ENCODE peak calls at places on chromosomes 3 and 15, in four cellular contexts. X is left ventricle myocardium inferior; A is CD8-positive, alpha-beta T cell; V is heart left ventricle. G is an unnamed sample.

GRCh38 chr15:71809346-71809745 is 1.0 kb upstream of the NR2E3 start:
- DNase-seq in X (no peak), A (no peak), V (no peak), G (no peak)

GRCh38 chr3:60760145-60760544 is 491.1 kb downstream of the FHIT start:
- DNase-seq in X (no peak), A (no peak), V (no peak), G (no peak)

GRCh38 chr3:31610700-31611275 is 78.1 kb downstream of the STT3B start:
- DNase-seq in X (no peak), A (no peak), V (no peak), G (peak; percentile 17)

GRCh38 chr3:175057406-175057805 is 198.3 kb downstream of the NAALADL2 start:
- DNase-seq in X (no peak), A (no peak), V (no peak), G (no peak)

GRCh38 chr15:50452927-50453326 is 28.7 kb downstream of the USP8 start:
- DNase-seq in X (no peak), A (no peak), V (no peak), G (no peak)

GRCh38 chr3:24305795-24306467 is 188.7 kb downstream of the THRB start:
- DNase-seq in X (no peak), A (no peak), V (no peak), G (no peak)

GRCh38 chr15:40241305-40242215 is 2.7 kb downstream of the PAK6 start:
- DNase-seq in X (no peak), A (no peak), V (no peak), G (no peak)

GRCh38 chr15:62648954-62649353 is 393.6 kb upstream of the TPM1 start:
- DNase-seq in X (no peak), A (no peak), V (peak; percentile 46), G (no peak)

GRCh38 chr15:51576911-51577500 is 45.6 kb downstream of the DMXL2 start:
- DNase-seq in X (no peak), A (no peak), V (no peak), G (no peak)

GRCh38 chr15:48696627-48697312 is 51.3 kb upstream of the FBN1 start:
- DNase-seq in X (no peak), A (no peak), V (no peak), G (no peak)

GRCh38 chr3:138173769-138174420 is 826 bp downstream of the DBR1 start:
- DNase-seq in X (no peak), A (no peak), V (no peak), G (no peak)

GRCh38 chr3:24237971-24238767 is 256.5 kb downstream of the THRB start:
- DNase-seq in X (no peak), A (no peak), V (no peak), G (peak; percentile 36)

GRCh38 chr15:60208708-60209107 is 189.1 kb downstream of the ANXA2 start:
- DNase-seq in X (no peak), A (no peak), V (no peak), G (peak; percentile 3)

GRCh38 chr3:128319741-128320141 is 146.9 kb downstream of the DNAJB8 start:
- DNase-seq in X (no peak), A (no peak), V (no peak), G (peak; percentile 58)

GRCh38 chr15:85006201-85006600 is 24.5 kb downstream of the PDE8A start:
- DNase-seq in X (no peak), A (no peak), V (no peak), G (no peak)
- H3K4me1 ChIP-seq in X (peaks cover 98% of the 10 kb centered on the region), A (peaks cover 9% of the 10 kb centered on the region), V (peaks cover 21% of the 10 kb centered on the region), G (peaks cover 36% of the 10 kb centered on the region)

DNA sequence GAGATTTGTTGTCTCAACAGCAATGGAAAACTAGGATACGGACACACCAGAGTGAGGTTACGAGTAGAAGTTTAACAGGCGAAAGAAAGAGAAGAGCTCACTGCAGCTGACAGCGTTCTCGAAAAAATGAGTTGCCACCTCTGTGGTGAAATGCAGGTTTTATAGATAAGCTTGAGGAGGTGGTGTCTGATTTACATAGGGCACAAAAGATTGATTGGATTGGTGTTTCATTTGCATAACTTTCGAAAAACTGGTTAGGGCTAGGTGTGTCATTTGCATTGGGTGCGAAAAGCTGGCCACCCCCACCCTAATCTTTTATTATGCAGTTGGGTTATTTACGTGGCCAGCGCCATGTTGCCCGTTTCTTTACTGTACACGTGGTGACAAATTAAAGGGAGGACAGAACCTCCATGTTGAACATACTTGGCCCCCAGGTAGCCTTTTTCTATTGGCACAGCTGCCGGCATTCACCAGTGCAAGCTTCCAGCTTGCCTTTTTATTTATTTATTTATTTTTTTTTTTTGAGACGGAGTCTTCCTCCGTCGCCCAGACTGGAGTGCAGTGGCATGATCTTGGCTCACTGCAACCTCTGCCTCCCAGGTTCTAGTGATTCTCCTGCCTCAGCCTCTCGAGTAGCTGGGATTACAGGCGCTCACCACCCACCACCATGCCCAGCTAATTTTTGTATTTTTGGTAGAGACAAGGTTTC is 8.3 kb downstream of the IFT122 start:
- DNase-seq in X (no peak), A (no peak), V (no peak), G (no peak)
- H3K4me3 ChIP-seq in X (no peak overlapping the region), A (no peak overlapping the region), V (no peak overlapping the region), G (no peak overlapping the region)

GRCh38 chr3:134334901-134335280 is 39.4 kb downstream of the AMOTL2 start:
- DNase-seq in X (no peak), A (no peak), V (no peak), G (no peak)
- H3K4me1 ChIP-seq in X (peaks cover 62% of the 10 kb centered on the region), A (no peaks in the 10 kb centered on the region), V (peaks cover 2% of the 10 kb centered on the region), G (peaks cover 21% of the 10 kb centered on the region)

GRCh38 chr15:56244237-56244810 is 645 bp upstream of the RFX7 start:
- DNase-seq in X (no peak), A (peak; percentile 28), V (peak; percentile 56), G (peak; percentile 55)
- H3K4me3 ChIP-seq in X (peak overlapping the region; percentile 83), A (peak overlapping the region; percentile 66), V (peak overlapping the region; percentile 79), G (no peak overlapping the region)

GRCh38 chr15:101088311-101088710 is 163.5 kb downstream of the CHSY1 start:
- DNase-seq in X (no peak), A (no peak), V (no peak), G (no peak)

GRCh38 chr15:101088788-101089578 is 162.9 kb downstream of the CHSY1 start:
- DNase-seq in X (peak; percentile 75), A (peak; percentile 79), V (peak; percentile 76), G (peak; percentile 85)

GRCh38 chr15:101086394-101087171 is 165.3 kb downstream of the CHSY1 start:
- DNase-seq in X (no peak), A (no peak), V (peak; percentile 14), G (no peak)

GRCh38 chr15:101085311-101085700 is 166.1 kb downstream of the LRRK1 start:
- DNase-seq in X (no peak), A (no peak), V (no peak), G (no peak)

GRCh38 chr15:101087172-101087769 is 164.6 kb downstream of the CHSY1 start:
- DNase-seq in X (no peak), A (no peak), V (no peak), G (no peak)
- H3K4me1 ChIP-seq in X (peaks cover 37% of the 10 kb centered on the region), A (no peaks in the 10 kb centered on the region), V (no peaks in the 10 kb centered on the region), G (peaks cover under 1% of the 10 kb centered on the region)

GRCh38 chr3:183356920-183357319 is 71.5 kb downstream of the MCF2L2 start:
- DNase-seq in X (no peak), A (no peak), V (no peak), G (no peak)

GRCh38 chr3:183354325-183354831 is 74.0 kb downstream of the MCF2L2 start:
- DNase-seq in X (no peak), A (no peak), V (no peak), G (no peak)

GRCh38 chr3:183353421-183353820 is 75.0 kb downstream of the MCF2L2 start:
- DNase-seq in X (no peak), A (no peak), V (no peak), G (no peak)

GRCh38 chr3:183357564-183358079 is 70.8 kb downstream of the MCF2L2 start:
- DNase-seq in X (no peak), A (no peak), V (no peak), G (no peak)

GRCh38 chr3:183354874-183355273 is 73.5 kb downstream of the MCF2L2 start:
- DNase-seq in X (no peak), A (no peak), V (no peak), G (no peak)
- H3K4me3 ChIP-seq in X (no peak overlapping the region), A (no peak overlapping the region), V (no peak overlapping the region), G (no peak overlapping the region)

G was measured in thyroid gland.